ENCODE peak calls at places on chromosomes 1 and 21, in six cellular contexts. M is esophagus squamous epithelium, F is left ventricle myocardium inferior, N is body of pancreas, X is stomach, R is heart left ventricle. W is an unnamed sample.

GRCh38 chr21:46351476-46352155 is 27.7 kb downstream of the PCNT start:
- DNase-seq in M (no peak), F (no peak), N (no peak), X (no peak), R (no peak), W (no peak)

GRCh38 chr1:227776277-227776676 is 39.2 kb upstream of the PRSS38 start:
- DNase-seq in M (no peak), F (no peak), N (no peak), X (no peak), R (no peak), W (no peak)

GRCh38 chr1:22416555-22417454 is 34.8 kb upstream of the ZBTB40 start:
- DNase-seq in M (no peak), F (peak; percentile 57), N (peak; percentile 86), X (peak; percentile 82), R (peak; percentile 83), W (peak; percentile 69)

GRCh38 chr1:47679301-47679751 is 241.5 kb downstream of the FOXD2 start:
- DNase-seq in M (no peak), F (no peak), N (no peak), X (peak; percentile 4), R (no peak), W (no peak)

GRCh38 chr1:45536886-45537285 is 13.7 kb upstream of the AKR1A1 start:
- DNase-seq in M (no peak), F (no peak), N (no peak), X (no peak), R (no peak), W (no peak)

GRCh38 chr1:205669341-205670142 is 10.8 kb downstream of the SLC45A3 start:
- DNase-seq in M (no peak), F (no peak), N (no peak), X (no peak), R (no peak), W (peak; percentile 56)

GRCh38 chr1:47941609-47942237 is 55.5 kb downstream of the TRABD2B start:
- DNase-seq in M (no peak), F (no peak), N (no peak), X (no peak), R (no peak), W (no peak)

GRCh38 chr1:215606564-215607168 is 39.6 kb downstream of the KCTD3 start:
- DNase-seq in M (no peak), F (no peak), N (no peak), X (no peak), R (no peak), W (no peak)

GRCh38 chr1:88683516-88683847 is 591 bp upstream of the PKN2 start:
- DNase-seq in M (no peak), F (peak; percentile 34), N (peak; percentile 59), X (peak; percentile 35), R (peak; percentile 71), W (peak; percentile 60)

GRCh38 chr21:19609611-19610010 is 1206.0 kb upstream of the TMPRSS15 start:
- DNase-seq in M (no peak), F (no peak), N (no peak), X (no peak), R (no peak), W (no peak)

GRCh38 chr1:57986432-57986831 is 560.1 kb downstream of the OMA1 start:
- DNase-seq in M (no peak), F (no peak), N (no peak), X (no peak), R (no peak), W (no peak)

GRCh38 chr1:1063945-1064831 is 9.9 kb downstream of the RNF223 start:
- DNase-seq in M (no peak), F (peak; percentile 52), N (peak; percentile 80), X (peak; percentile 77), R (peak; percentile 83), W (peak; percentile 61)

GRCh38 chr1:191674780-191675179 is 483.5 kb upstream of the RGS18 start:
- DNase-seq in M (no peak), F (no peak), N (no peak), X (no peak), R (no peak), W (no peak)

GRCh38 chr1:183097438-183098051 is 74.3 kb downstream of the LAMC1 start:
- DNase-seq in M (no peak), F (no peak), N (no peak), X (no peak), R (no peak), W (no peak)

GRCh38 chr1:8652607-8653046 is 164.8 kb downstream of the RERE start:
- DNase-seq in M (no peak), F (no peak), N (no peak), X (no peak), R (no peak), W (no peak)

GRCh38 chr1:98793136-98793535 is 131.6 kb downstream of the SNX7 start:
- DNase-seq in M (no peak), F (no peak), N (no peak), X (no peak), R (no peak), W (no peak)

GRCh38 chr1:208997726-208998312 is 585.7 kb upstream of the CAMK1G start:
- DNase-seq in M (no peak), F (no peak), N (no peak), X (no peak), R (no peak), W (no peak)

GRCh38 chr1:8202182-8202905 is 115.6 kb upstream of the SLC45A1 start:
- DNase-seq in M (no peak), F (peak; percentile 56), N (peak; percentile 80), X (peak; percentile 70), R (peak; percentile 70), W (no peak)

GRCh38 chr1:208183977-208184901 is 59.9 kb downstream of the PLXNA2 start:
- DNase-seq in M (no peak), F (no peak), N (no peak), X (peak; percentile 36), R (no peak), W (peak; percentile 49)

GRCh38 chr1:48674641-48675040 is 102.0 kb downstream of the BEND5 start:
- DNase-seq in M (no peak), F (no peak), N (no peak), X (no peak), R (no peak), W (no peak)

GRCh38 chr1:62093261-62093660 is 101.4 kb upstream of the L1TD1 start:
- DNase-seq in M (no peak), F (no peak), N (no peak), X (no peak), R (no peak), W (no peak)

GRCh38 chr1:68442822-68443556 is 6.8 kb downstream of the RPE65 start:
- DNase-seq in M (no peak), F (no peak), N (peak; percentile 29), X (peak; percentile 27), R (no peak), W (no peak)

GRCh38 chr1:240100351-240100750 is 8.7 kb downstream of the FMN2 start:
- DNase-seq in M (no peak), F (no peak), N (no peak), X (no peak), R (no peak), W (no peak)

GRCh38 chr1:203250936-203251335 is 21.5 kb upstream of the CHIT1 start:
- DNase-seq in M (no peak), F (no peak), N (no peak), X (no peak), R (no peak), W (no peak)

DNA sequence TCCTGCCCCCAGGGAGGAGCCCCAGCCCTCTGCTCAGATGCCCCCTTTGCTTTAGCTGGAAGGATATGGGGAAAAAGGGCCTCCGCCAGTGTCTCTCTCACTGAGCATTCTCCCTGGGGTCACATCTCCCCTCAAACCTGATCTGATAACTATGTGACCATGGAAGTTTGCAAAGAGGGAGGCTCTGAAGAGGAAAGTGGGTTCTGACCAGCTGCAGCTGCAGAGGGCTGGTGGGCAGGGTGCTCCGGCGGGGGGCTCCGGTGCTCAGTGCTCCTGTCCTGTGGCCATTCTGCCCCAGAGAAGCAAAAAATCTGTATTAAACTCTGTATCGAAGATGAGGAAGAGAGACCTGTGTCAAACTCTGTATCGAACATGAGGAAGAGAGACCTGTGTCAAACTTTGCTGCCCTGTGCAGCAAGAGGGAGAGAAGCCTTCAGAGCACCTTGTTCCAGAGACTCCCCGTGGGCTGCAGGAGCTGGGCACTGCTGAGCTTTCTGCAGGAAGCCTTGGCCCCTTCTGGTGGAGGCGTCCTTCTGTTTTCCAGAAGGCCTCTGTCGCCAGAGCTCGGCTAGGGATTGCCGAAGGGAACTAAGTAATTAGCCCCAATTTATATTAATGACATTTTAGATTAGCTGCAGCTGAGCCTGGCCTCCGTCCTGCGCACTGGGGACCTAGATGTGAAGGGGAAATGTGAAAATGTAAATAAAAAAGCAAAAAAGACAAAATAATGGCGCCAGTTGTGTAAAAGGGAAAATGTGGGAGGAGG is 186.2 kb upstream of the C1orf174 start:
- DNase-seq in M (no peak), F (no peak), N (no peak), X (no peak), R (no peak), W (peak; percentile 17)
- H3K27me3 ChIP-seq in M (no peaks in the 10 kb centered on the region), F (peaks cover 81% of the 10 kb centered on the region), N (no peaks in the 10 kb centered on the region), X (no peaks in the 10 kb centered on the region), R (peaks cover 3% of the 10 kb centered on the region), W (no peaks in the 10 kb centered on the region)

GRCh38 chr21:43829575-43830119 is 35.4 kb upstream of the AGPAT3 start:
- DNase-seq in M (no peak), F (no peak), N (no peak), X (no peak), R (no peak), W (no peak)
- H3K27me3 ChIP-seq in M (no peaks in the 10 kb centered on the region), F (peaks cover 59% of the 10 kb centered on the region), N (no peaks in the 10 kb centered on the region), X (peaks cover 8% of the 10 kb centered on the region), R (peaks cover 6% of the 10 kb centered on the region), W (no peaks in the 10 kb centered on the region)

GRCh38 chr21:39366563-39366962 is 17.7 kb upstream of the HMGN1 start:
- DNase-seq in M (no peak), F (no peak), N (no peak), X (no peak), R (no peak), W (no peak)

GRCh38 chr21:39363607-39364555 is 15.0 kb upstream of the HMGN1 start:
- DNase-seq in M (no peak), F (no peak), N (no peak), X (no peak), R (no peak), W (no peak)

GRCh38 chr21:39359382-39359781 is 10.5 kb upstream of the HMGN1 start:
- DNase-seq in M (no peak), F (no peak), N (no peak), X (no peak), R (no peak), W (no peak)

GRCh38 chr21:39364949-39365348 is 16.1 kb upstream of the HMGN1 start:
- DNase-seq in M (no peak), F (no peak), N (no peak), X (no peak), R (no peak), W (no peak)

DNA sequence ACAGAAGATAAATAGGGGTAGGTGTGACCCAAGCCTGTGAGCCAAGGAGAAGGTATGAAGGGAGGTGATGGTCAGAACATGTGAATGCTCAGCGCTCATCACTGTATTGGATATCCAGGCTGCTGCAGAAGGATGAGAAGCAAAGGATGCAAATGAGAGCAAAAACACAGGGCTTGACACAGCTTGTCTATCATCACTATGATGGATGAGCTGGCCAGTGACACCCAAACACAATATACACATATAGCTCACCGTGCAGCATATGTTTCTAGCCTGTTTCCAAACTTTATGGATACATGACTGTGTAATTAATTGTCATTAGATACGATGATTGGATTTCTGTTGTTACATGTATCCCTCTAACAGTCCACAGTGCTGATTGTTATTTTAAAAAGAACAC is 13.8 kb upstream of the HMGN1 start:
- DNase-seq in M (no peak), F (no peak), N (no peak), X (no peak), R (no peak), W (no peak)
- H3K27me3 ChIP-seq in M (no peaks in the 10 kb centered on the region), F (no peaks in the 10 kb centered on the region), N (no peaks in the 10 kb centered on the region), X (no peaks in the 10 kb centered on the region), R (no peaks in the 10 kb centered on the region), W (no peaks in the 10 kb centered on the region)

GRCh38 chr21:32994305-32994704 is 31.4 kb upstream of the OLIG2 start:
- DNase-seq in M (no peak), F (no peak), N (no peak), X (no peak), R (no peak), W (no peak)
- H3K27me3 ChIP-seq in M (no peaks in the 10 kb centered on the region), F (peaks cover 47% of the 10 kb centered on the region), N (no peaks in the 10 kb centered on the region), X (no peaks in the 10 kb centered on the region), R (peaks cover 15% of the 10 kb centered on the region), W (no peaks in the 10 kb centered on the region)